ENCODE peak calls at places on chromosomes 5 and 9, in nine cellular contexts. D, X, K, L, O, Y, V, G and Q are unnamed samples.

GRCh38 chr5:127772531-127772930 is 69.3 kb downstream of the CCDC192 start:
- DNase-seq in Y (no peak), G (no peak), V (no peak), K (no peak), D (no peak), O (no peak), X (no peak), L (no peak), Q (no peak)

GRCh38 chr5:35803221-35803651 is 53.5 kb upstream of the IL7R start:
- DNase-seq in X (peak), D (no peak), O (no peak), L (peak), V (no peak), K (no peak), G (peak), Y (no peak), Q (peak)

GRCh38 chr5:32233696-32234447 is 59.8 kb upstream of the GOLPH3 start:
- DNase-seq in O (no peak), D (no peak), V (no peak), Y (peak), G (no peak), L (no peak), K (no peak), X (peak), Q (no peak)

GRCh38 chr9:111661150-111661801 is at the start of gene GNG10:
- DNase-seq in K (peak), G (peak), D (no peak), X (peak), O (peak), Y (no peak), V (peak), L (peak), Q (peak)

GRCh38 chr5:133691448-133691847 is 79.1 kb upstream of the FSTL4 start:
- DNase-seq in Y (no peak), V (no peak), L (no peak), D (no peak), K (no peak), X (no peak), O (no peak), G (no peak), Q (no peak)

GRCh38 chr5:32984851-32985250 is 273.7 kb downstream of the NPR3 start:
- DNase-seq in G (no peak), K (no peak), X (peak), D (no peak), L (no peak), V (no peak), Y (no peak), O (no peak), Q (no peak)

GRCh38 chr5:171946382-171946781 is 60.1 kb downstream of the FBXW11 start:
- DNase-seq in K (no peak), V (no peak), L (no peak), Y (no peak), O (no peak), G (no peak), D (no peak), X (no peak), Q (no peak)

GRCh38 chr5:74630387-74631087 is 10.0 kb downstream of the ENC1 start:
- DNase-seq in X (peak), D (peak), O (no peak), G (no peak), K (no peak), Y (no peak), V (no peak), L (no peak), Q (no peak)

GRCh38 chr5:160524827-160525226 is 103.2 kb downstream of the PTTG1 start:
- DNase-seq in L (no peak), O (no peak), Y (no peak), K (no peak), D (no peak), G (no peak), V (no peak), X (no peak), Q (no peak)

GRCh38 chr9:75039006-75039405 is 10.9 kb upstream of the CARNMT1 start:
- DNase-seq in G (no peak), X (no peak), D (no peak), O (no peak), L (no peak), K (no peak), V (no peak), Y (no peak), Q (no peak)

GRCh38 chr5:35430381-35431162 is 187.1 kb upstream of the SPEF2 start:
- DNase-seq in X (no peak), K (no peak), V (no peak), L (no peak), O (no peak), D (peak), G (no peak), Y (no peak), Q (no peak)

GRCh38 chr9:70484232-70485130 is 70.0 kb upstream of the KLF9 start:
- DNase-seq in Y (no peak), K (no peak), G (peak), X (peak), V (no peak), O (no peak), D (peak), L (no peak), Q (peak)

GRCh38 chr9:105299190-105299854 is 54.9 kb downstream of the SLC44A1 start:
- DNase-seq in Y (no peak), K (no peak), V (no peak), L (no peak), O (no peak), D (peak), X (peak), G (no peak), Q (no peak)

GRCh38 chr5:36641416-36641815 is 35.0 kb downstream of the SLC1A3 start:
- DNase-seq in Y (no peak), L (no peak), D (no peak), X (peak), O (no peak), G (no peak), V (no peak), K (no peak), Q (no peak)

GRCh38 chr9:20552874-20553624 is 69.2 kb downstream of the MLLT3 start:
- DNase-seq in G (no peak), Y (no peak), K (no peak), L (no peak), V (no peak), O (no peak), D (no peak), X (no peak), Q (no peak)

GRCh38 chr5:15615859-15616258 is 115.9 kb downstream of the FBXL7 start:
- DNase-seq in O (no peak), K (no peak), G (no peak), Y (no peak), V (no peak), X (no peak), L (no peak), D (no peak), Q (no peak)

GRCh38 chr5:124602925-124603650 is 143.4 kb downstream of the ZNF608 start:
- DNase-seq in V (no peak), K (no peak), G (no peak), Y (no peak), D (no peak), X (no peak), L (no peak), O (no peak), Q (no peak)

GRCh38 chr5:18553269-18553668 is 919.0 kb downstream of the TAF11L14 start:
- DNase-seq in V (no peak), K (no peak), D (peak), G (no peak), X (no peak), O (no peak), L (no peak), Y (no peak), Q (no peak)

GRCh38 chr5:129120158-129120581 is 25.6 kb downstream of the ISOC1 start:
- DNase-seq in Y (no peak), G (no peak), V (no peak), K (no peak), O (no peak), D (no peak), X (no peak), L (no peak), Q (no peak)

GRCh38 chr5:10438301-10438700 is 3.4 kb upstream of the ROPN1L start:
- DNase-seq in G (no peak), Y (no peak), D (no peak), K (no peak), X (no peak), V (no peak), L (no peak), O (no peak), Q (no peak)

GRCh38 chr9:88388203-88388885 is at the start of gene SPIN1:
- DNase-seq in K (peak), D (no peak), V (no peak), Y (peak), L (peak), O (peak), G (peak), X (peak), Q (peak)

GRCh38 chr5:51380603-51381207 is 2.5 kb upstream of the ISL1 start:
- DNase-seq in L (no peak), X (peak), O (no peak), V (no peak), G (no peak), Y (no peak), D (no peak), K (no peak), Q (peak)

GRCh38 chr5:125005287-125005686 is 258.8 kb upstream of the ZNF608 start:
- DNase-seq in X (no peak), G (no peak), L (no peak), V (no peak), O (no peak), D (no peak), Y (no peak), K (no peak), Q (no peak)

GRCh38 chr9:22240619-22241018 is 206.0 kb upstream of the DMRTA1 start:
- DNase-seq in G (no peak), L (no peak), Y (no peak), D (no peak), O (no peak), X (peak), V (no peak), K (no peak), Q (peak)

GRCh38 chr5:39362646-39363045 is 1.6 kb downstream of the C9 start:
- DNase-seq in O (no peak), Y (no peak), K (no peak), X (no peak), L (no peak), D (no peak), V (no peak), G (no peak), Q (no peak)

GRCh38 chr5:41835625-41836024 is 34.6 kb downstream of the OXCT1 start:
- DNase-seq in L (no peak), Y (no peak), X (peak), K (no peak), O (no peak), G (peak), D (peak), V (no peak), Q (no peak)

GRCh38 chr5:337565-338130 is 16.1 kb downstream of the AHRR start:
- DNase-seq in G (no peak), X (peak), K (no peak), O (no peak), V (no peak), Y (peak), L (no peak), D (no peak), Q (no peak)

GRCh38 chr5:7849531-7850240 is 1.2 kb downstream of the CFAP90 start:
- DNase-seq in O (no peak), Y (no peak), X (no peak), K (no peak), G (peak), D (no peak), L (no peak), V (no peak), Q (peak)

GRCh38 chr5:180646289-180646962 is 3.0 kb downstream of the FLT4 start:
- DNase-seq in O (no peak), D (no peak), V (no peak), G (no peak), K (no peak), X (no peak), Y (no peak), L (no peak), Q (peak)

GRCh38 chr9:26947736-26948135 is 694 bp upstream of the PLAA start:
- DNase-seq in Y (no peak), D (no peak), L (no peak), O (peak), G (no peak), X (no peak), V (no peak), K (no peak), Q (no peak)

GRCh38 chr5:23352437-23352836 is 155.0 kb upstream of the PRDM9 start:
- DNase-seq in V (no peak), X (no peak), K (no peak), Y (no peak), O (no peak), L (no peak), D (no peak), G (no peak), Q (no peak)

GRCh38 chr5:38660194-38660668 is 103.8 kb upstream of the LIFR start:
- DNase-seq in K (no peak), O (no peak), G (no peak), Y (peak), L (no peak), V (no peak), D (no peak), X (no peak), Q (no peak)

GRCh38 chr5:139549162-139549894 is 11.8 kb upstream of the UBE2D2 start:
- DNase-seq in V (no peak), D (no peak), Y (no peak), G (no peak), O (peak), L (no peak), X (no peak), K (no peak), Q (no peak)

GRCh38 chr5:139543423-139543991 is 17.6 kb upstream of the UBE2D2 start:
- DNase-seq in Y (no peak), V (no peak), L (peak), O (peak), G (peak), K (peak), D (no peak), X (peak), Q (peak)
- TF ChIP-seq CTCF in Y (no peak), V (peak), L (no peak), O (peak), G (peak), K (peak), D (peak), X (peak), Q (peak)

GRCh38 chr5:72394688-72395087 is 74.5 kb downstream of the PTCD2 start:
- DNase-seq in O (no peak), D (no peak), G (no peak), X (no peak), V (no peak), Y (no peak), K (no peak), L (no peak), Q (peak)
- TF ChIP-seq CTCF in O (peak), D (peak), G (peak), X (peak), V (peak), Y (no peak), K (no peak), L (no peak), Q (peak)

DNA sequence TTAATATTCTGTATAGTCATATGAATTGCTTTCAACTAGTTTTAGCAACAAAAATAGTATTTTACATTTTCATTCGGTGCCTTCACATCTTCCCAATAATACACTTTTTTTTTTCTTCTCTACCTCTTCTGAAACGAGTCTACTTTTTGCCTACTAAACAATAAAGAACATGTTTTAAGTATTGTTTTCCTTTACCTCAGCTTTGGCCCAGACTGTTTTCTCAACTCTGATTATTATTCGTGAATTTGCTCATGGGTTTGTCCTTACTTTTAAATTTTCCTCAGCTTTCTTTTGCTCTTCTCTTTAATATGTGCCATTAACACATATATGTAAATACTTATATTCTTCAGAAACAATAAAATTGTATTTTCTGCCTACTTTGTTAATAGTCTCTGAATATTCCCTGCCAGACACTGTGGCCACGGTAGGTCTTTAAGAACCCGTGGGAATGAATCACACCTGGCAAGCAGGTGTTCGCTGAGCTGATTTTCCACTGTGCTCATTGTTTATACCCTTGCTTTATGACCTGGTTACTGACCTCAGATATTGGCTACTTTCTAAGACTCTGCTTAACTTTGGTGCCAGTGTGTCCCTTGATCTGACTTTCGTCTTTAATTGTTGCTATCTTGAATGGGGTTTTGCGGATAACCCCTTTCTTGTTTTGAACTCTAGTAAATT is 49.1 kb downstream of the FAM170A start:
- DNase-seq in D (no peak), Y (no peak), K (no peak), L (no peak), V (no peak), X (no peak), O (no peak), G (no peak), Q (no peak)
- TF ChIP-seq CTCF in D (no peak), Y (no peak), K (no peak), L (no peak), V (no peak), X (no peak), O (no peak), G (no peak), Q (no peak)

GRCh38 chr5:98768160-98769005 is 5.1 kb upstream of the RGMB start:
- DNase-seq in V (no peak), Y (no peak), D (no peak), O (peak), L (no peak), K (no peak), G (peak), X (peak), Q (peak)
- TF ChIP-seq CTCF in V (peak), Y (peak), D (peak), O (peak), L (peak), K (peak), G (peak), X (peak), Q (peak)

GRCh38 chr9:96854877-96855273 is 561 bp upstream of the ZNF782 start:
- DNase-seq in G (no peak), Y (no peak), K (no peak), X (no peak), O (no peak), D (no peak), L (no peak), V (no peak), Q (no peak)
- TF ChIP-seq CTCF in G (no peak), Y (no peak), K (no peak), X (no peak), O (no peak), D (no peak), L (no peak), V (no peak), Q (no peak)